ENCODE peak calls at places on chromosomes 2 and 18, in ten cellular contexts. A, J, O, E, L, Y, B, P, Q and M are unnamed samples.

GRCh38 chr2:76251342-76251741 is 540.6 kb upstream of the GCFC2 start:
- DNase-seq in A (no peak), J (no peak), O (no peak), E (no peak), L (no peak), Y (no peak), B (no peak), P (no peak), Q (no peak), M (no peak)

GRCh38 chr18:8341481-8342230 is 267.6 kb upstream of the RAB12 start:
- DNase-seq in A (no peak), J (no peak), O (no peak), E (no peak), L (no peak), Y (no peak), B (no peak), P (no peak), Q (no peak), M (no peak)

GRCh38 chr2:230472619-230473018 is 56.6 kb downstream of the SP100 start:
- DNase-seq in A (peak), J (no peak), O (no peak), E (no peak), L (no peak), Y (no peak), B (no peak), P (no peak), Q (no peak), M (no peak)

GRCh38 chr2:233409286-233409991 is 55.1 kb downstream of the DGKD start:
- DNase-seq in A (no peak), J (no peak), O (no peak), E (no peak), L (no peak), Y (no peak), B (no peak), P (no peak), Q (no peak), M (no peak)

GRCh38 chr18:73739098-73739497 is 408.5 kb downstream of the FBXO15 start:
- DNase-seq in A (no peak), J (no peak), O (no peak), E (no peak), L (no peak), Y (no peak), B (no peak), P (no peak), Q (no peak), M (no peak)

GRCh38 chr2:164903214-164903613 is 52.1 kb downstream of the SLC38A11 start:
- DNase-seq in A (no peak), J (no peak), O (no peak), E (peak), L (no peak), Y (no peak), B (no peak), P (no peak), Q (no peak), M (no peak)

GRCh38 chr2:29589440-29590103 is 331.8 kb downstream of the ALK start:
- DNase-seq in A (no peak), J (no peak), O (no peak), E (no peak), L (no peak), Y (no peak), B (no peak), P (no peak), Q (no peak), M (no peak)

GRCh38 chr2:69390474-69390873 is 3.4 kb upstream of the GFPT1 start:
- DNase-seq in A (no peak), J (no peak), O (no peak), E (no peak), L (no peak), Y (no peak), B (no peak), P (no peak), Q (no peak), M (no peak)

GRCh38 chr2:24363306-24363705 is 3.0 kb upstream of the ITSN2 start:
- DNase-seq in A (no peak), J (no peak), O (no peak), E (no peak), L (no peak), Y (no peak), B (no peak), P (no peak), Q (no peak), M (no peak)

GRCh38 chr2:192196451-192197194 is 1.9 kb upstream of the TMEFF2 start:
- DNase-seq in A (no peak), J (no peak), O (no peak), E (no peak), L (no peak), Y (no peak), B (no peak), P (no peak), Q (no peak), M (no peak)

GRCh38 chr2:37201766-37202165 is 5.5 kb downstream of the CEBPZOS start:
- DNase-seq in A (no peak), J (no peak), O (no peak), E (no peak), L (no peak), Y (no peak), B (peak), P (no peak), Q (no peak), M (no peak)

GRCh38 chr2:134411279-134411827 is 157.5 kb downstream of the MGAT5 start:
- DNase-seq in A (no peak), J (no peak), O (peak), E (no peak), L (no peak), Y (no peak), B (no peak), P (no peak), Q (no peak), M (no peak)

GRCh38 chr2:62266433-62267038 is 70.6 kb downstream of the B3GNT2 start:
- DNase-seq in A (no peak), J (no peak), O (no peak), E (no peak), L (no peak), Y (no peak), B (no peak), P (no peak), Q (no peak), M (no peak)

GRCh38 chr2:71615769-71616730 is 162.7 kb downstream of the DYSF start:
- DNase-seq in A (peak), J (peak), O (no peak), E (no peak), L (peak), Y (no peak), B (no peak), P (no peak), Q (no peak), M (peak)

GRCh38 chr18:8705280-8705940 is at the start of gene MTCL1:
- DNase-seq in A (peak), J (peak), O (peak), E (no peak), L (peak), Y (no peak), B (peak), P (peak), Q (no peak), M (peak)

GRCh38 chr2:126851756-126852155 is 46.9 kb upstream of the TEX51 start:
- DNase-seq in A (no peak), J (no peak), O (no peak), E (no peak), L (no peak), Y (no peak), B (no peak), P (no peak), Q (no peak), M (no peak)

GRCh38 chr18:48546411-48546810 is 7.6 kb downstream of the CTIF start:
- DNase-seq in A (no peak), J (no peak), O (no peak), E (no peak), L (peak), Y (no peak), B (no peak), P (no peak), Q (no peak), M (no peak)

GRCh38 chr2:101942846-101943245 is 48.9 kb upstream of the IL1R2 start:
- DNase-seq in A (no peak), J (no peak), O (no peak), E (no peak), L (no peak), Y (no peak), B (no peak), P (no peak), Q (no peak), M (no peak)

GRCh38 chr2:119678021-119678656 is 862 bp upstream of the TMEM177 start:
- DNase-seq in A (peak), J (no peak), O (peak), E (peak), L (peak), Y (no peak), B (peak), P (no peak), Q (peak), M (peak)